ENCODE peak calls at places on chromosomes 1 and 21, in nine cellular contexts. F is cardiac muscle cell, R is spleen, T is transverse colon, G is heart right ventricle, Y is esophagus muscularis mucosa, J is pancreas, C is A549, B is left ventricle myocardium inferior. H is an unnamed sample.

GRCh38 chr1:205042911-205043806 is at the start of gene CNTN2:
- DNase-seq in B (no peak), F (peak), R (no peak), G (no peak), C (no peak), T (no peak), J (no peak), Y (no peak), H (no peak)

GRCh38 chr1:192513697-192514096 is 61.9 kb upstream of the RGS1 start:
- DNase-seq in J (no peak), G (no peak), Y (no peak), F (no peak), R (no peak), T (no peak), C (no peak), B (no peak), H (no peak)

GRCh38 chr1:192986110-192986747 is 72.9 kb downstream of the UCHL5 start:
- DNase-seq in B (no peak), G (no peak), J (no peak), R (no peak), T (no peak), Y (no peak), F (no peak), C (no peak), H (no peak)

GRCh38 chr1:89546082-89546889 is 21.7 kb downstream of the LRRC8B start:
- DNase-seq in C (no peak), T (no peak), Y (no peak), G (no peak), R (no peak), F (no peak), J (no peak), B (no peak), H (no peak)

GRCh38 chr1:205709059-205709398 is 28.7 kb upstream of the SLC45A3 start:
- DNase-seq in T (no peak), B (no peak), F (no peak), G (no peak), C (no peak), J (no peak), Y (no peak), R (no peak), H (no peak)

GRCh38 chr1:114587203-114587991 is 6.0 kb upstream of the BCAS2 start:
- DNase-seq in B (no peak), F (no peak), T (no peak), R (no peak), J (no peak), Y (no peak), C (no peak), G (no peak), H (no peak)

GRCh38 chr1:23530089-23530749 is 814 bp downstream of the E2F2 start:
- DNase-seq in Y (no peak), G (peak), J (no peak), B (no peak), C (no peak), R (no peak), T (peak), F (no peak), H (no peak)

GRCh38 chr1:226063362-226064167 is 1.0 kb downstream of the H3-3A start:
- DNase-seq in Y (no peak), F (peak), J (peak), B (peak), C (peak), R (peak), T (peak), G (peak), H (no peak)

GRCh38 chr21:45794040-45794439 is 150.5 kb downstream of the PCBP3 start:
- DNase-seq in R (no peak), Y (no peak), G (no peak), J (no peak), B (no peak), F (no peak), C (no peak), T (no peak), H (no peak)

GRCh38 chr1:200896571-200897187 is 2.0 kb downstream of the INAVA start:
- DNase-seq in Y (no peak), J (peak), R (peak), B (no peak), C (peak), T (peak), F (no peak), G (no peak), H (no peak)

GRCh38 chr1:43879414-43879813 is 54.2 kb upstream of the ARTN start:
- DNase-seq in Y (no peak), F (no peak), B (no peak), J (no peak), G (no peak), C (no peak), T (no peak), R (no peak), H (no peak)

GRCh38 chr1:12435639-12436344 is 182.2 kb downstream of the DHRS3 start:
- DNase-seq in Y (no peak), R (no peak), C (no peak), J (no peak), G (no peak), B (no peak), F (no peak), T (no peak), H (no peak)

GRCh38 chr1:109490029-109490933 is 3.6 kb upstream of the CYB561D1 start:
- DNase-seq in T (peak), C (peak), J (peak), Y (no peak), B (peak), G (peak), R (peak), F (peak), H (no peak)

GRCh38 chr1:223328566-223328965 is 35.4 kb downstream of the SUSD4 start:
- DNase-seq in Y (no peak), C (no peak), F (no peak), B (no peak), G (no peak), T (no peak), R (no peak), J (no peak), H (no peak)

GRCh38 chr1:237042892-237043576 is 1.1 kb downstream of the RYR2 start:
- DNase-seq in Y (no peak), R (no peak), T (no peak), C (no peak), F (peak), G (peak), J (no peak), B (peak), H (no peak)

GRCh38 chr21:38766987-38767722 is 38.6 kb upstream of the ETS2 start:
- DNase-seq in C (no peak), B (no peak), F (no peak), T (peak), J (peak), G (no peak), R (peak), Y (no peak), H (no peak)
- H3K4me3 ChIP-seq in C (no peak), B (peak), F (no peak), T (no peak), J (peak), G (peak), R (peak), Y (peak), H (no peak)

DNA sequence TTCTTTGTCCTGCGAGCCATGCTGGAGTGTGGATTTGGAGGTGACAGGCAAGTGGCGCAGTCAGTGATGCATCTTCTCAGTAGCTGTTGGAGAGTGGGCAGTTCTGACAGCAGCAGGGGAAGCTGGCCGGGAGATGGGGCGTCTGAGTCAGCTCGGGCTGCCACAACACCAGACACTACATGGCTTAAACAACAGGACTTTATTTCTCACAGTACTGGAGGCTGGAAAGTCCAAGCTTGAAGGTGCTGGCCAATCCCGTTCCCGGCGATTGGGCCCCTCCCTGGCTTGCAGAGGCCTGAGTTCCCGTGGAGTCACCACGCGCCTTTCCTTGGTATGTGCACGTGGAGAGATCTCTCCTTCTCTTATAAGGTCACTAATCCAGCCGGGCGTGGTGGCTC is 16.6 kb downstream of the SLC27A3 start:
- DNase-seq in G (no peak), C (no peak), J (no peak), Y (no peak), F (no peak), T (no peak), B (no peak), R (peak), H (no peak)
- TF ChIP-seq CTCF in G (no peak), C (no peak), J (no peak), Y (no peak), F (no peak), T (no peak), B (no peak), R (no peak), H (no peak)

GRCh38 chr1:244049969-244050834 is 881 bp upstream of the ZBTB18 start:
- DNase-seq in T (peak), C (no peak), F (peak), R (peak), J (peak), G (no peak), Y (no peak), B (no peak), H (no peak)

GRCh38 chr1:244049142-244049968 is 1.7 kb upstream of the ZBTB18 start:
- DNase-seq in G (peak), J (peak), R (peak), Y (no peak), B (peak), F (peak), C (peak), T (peak), H (no peak)

GRCh38 chr1:244052011-244052727 is 1.1 kb downstream of the ZBTB18 start:
- DNase-seq in J (no peak), Y (no peak), R (no peak), C (no peak), G (no peak), B (no peak), T (no peak), F (no peak), H (no peak)

GRCh38 chr1:244052728-244053312 is 1.7 kb downstream of the ZBTB18 start:
- DNase-seq in F (no peak), C (no peak), J (no peak), Y (no peak), R (no peak), G (no peak), T (no peak), B (no peak), H (no peak)

GRCh38 chr1:244050835-244051444 is at the start of gene ZBTB18:
- DNase-seq in J (peak), B (peak), R (no peak), F (no peak), Y (no peak), G (no peak), T (no peak), C (no peak), H (no peak)
- H3K4me3 ChIP-seq in J (peak), B (peak), R (peak), F (peak), Y (peak), G (peak), T (peak), C (peak), H (no peak)

DNA sequence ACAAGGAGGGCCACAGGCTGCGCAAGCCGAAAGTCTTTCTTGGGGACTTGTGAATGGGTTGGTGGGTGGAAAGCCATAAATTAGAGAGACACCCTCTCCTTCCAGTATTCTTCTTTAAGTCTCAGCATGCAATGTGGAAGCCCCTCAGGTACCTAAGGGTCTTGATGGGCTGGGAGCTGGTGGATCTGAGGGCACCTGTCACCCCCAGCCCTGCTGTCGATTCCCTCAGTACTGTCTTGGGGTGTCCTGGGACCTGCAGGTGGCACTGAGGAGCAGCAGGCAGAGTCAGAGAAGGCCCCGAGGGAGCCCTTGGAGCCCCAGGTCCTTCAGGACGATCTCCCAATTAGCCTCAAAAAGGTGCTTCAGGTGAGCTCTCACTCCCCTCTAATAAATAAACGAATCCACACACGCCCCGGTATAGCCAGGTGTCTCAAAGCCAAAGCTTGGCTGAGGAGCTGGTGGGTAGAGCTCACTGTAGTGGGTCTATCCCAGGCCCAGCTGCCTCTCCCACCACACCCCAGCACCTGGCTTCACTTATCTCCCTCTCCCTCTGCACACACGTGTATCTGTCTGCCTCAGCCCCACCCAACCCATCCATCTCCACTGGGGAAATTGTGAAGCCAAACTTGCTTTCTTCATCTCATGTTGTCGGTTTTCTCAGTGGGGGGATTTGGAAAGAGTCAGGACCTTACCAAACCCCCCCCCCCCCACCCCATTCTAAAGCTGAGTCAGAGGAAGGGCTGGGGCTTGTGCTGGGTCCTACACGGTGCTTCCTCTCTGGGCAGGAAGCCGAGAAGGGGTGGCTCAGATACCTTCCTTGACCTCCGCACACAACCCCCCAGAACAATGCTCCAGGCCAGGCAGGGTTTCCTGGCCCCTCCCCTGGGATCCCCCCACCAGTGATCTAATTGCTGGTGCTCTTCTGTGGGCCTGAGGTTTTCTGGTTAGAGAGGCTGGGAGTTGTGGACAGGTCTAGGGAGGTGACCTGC is 1.6 kb downstream of the ADAM15 start:
- DNase-seq in B (peak), R (no peak), T (peak), F (no peak), C (peak), G (peak), Y (no peak), J (no peak), H (no peak)
- TF ChIP-seq CTCF in B (no peak), R (no peak), T (peak), F (peak), C (peak), G (no peak), Y (no peak), J (no peak), H (peak)

DNA sequence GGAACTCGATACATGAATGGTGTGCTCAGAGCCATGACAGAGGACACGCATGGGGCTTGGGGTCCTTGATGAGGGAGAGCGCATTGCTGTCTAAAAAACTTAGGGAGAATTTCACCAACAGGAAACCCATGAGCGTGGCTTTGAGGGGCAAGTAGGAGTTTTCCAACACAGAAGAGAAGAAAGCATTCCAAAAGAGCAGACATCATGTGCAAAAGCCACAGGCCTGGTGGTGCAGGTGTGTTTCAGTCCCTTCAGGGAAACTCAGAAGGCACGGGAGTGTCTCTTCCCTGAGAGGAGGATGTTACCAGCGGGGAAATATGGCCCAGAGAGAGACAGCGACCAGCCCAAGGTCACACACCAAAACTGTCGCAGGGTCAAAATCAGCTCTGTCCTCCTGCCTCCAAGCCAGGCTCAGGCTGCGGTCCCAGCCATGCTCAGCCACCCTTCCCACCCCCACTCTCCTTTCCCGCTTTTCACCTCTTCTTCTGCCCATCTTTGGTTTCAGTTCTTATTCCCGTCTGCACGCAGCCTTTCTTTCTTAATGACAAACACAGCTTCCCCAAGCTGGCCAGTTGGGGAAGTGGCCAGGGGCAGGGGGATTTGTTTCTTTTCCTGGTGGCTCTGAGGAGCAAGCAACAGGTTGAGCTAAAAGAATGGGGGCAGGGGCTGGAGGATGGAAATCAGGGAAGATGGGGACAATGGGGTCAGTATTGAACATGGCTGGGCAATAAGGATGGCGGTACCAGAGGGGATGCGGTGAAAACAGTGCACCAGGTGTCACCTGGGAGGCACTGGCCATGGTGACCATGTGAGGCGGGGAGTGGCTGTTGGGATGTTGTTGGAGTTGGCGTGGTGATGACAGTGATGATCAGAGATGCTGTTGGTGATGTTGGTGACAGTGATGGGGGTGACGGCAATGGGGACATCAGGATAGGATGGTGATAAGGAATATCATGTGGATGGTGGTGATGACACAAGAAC is 10.3 kb downstream of the LAPTM5 start:
- DNase-seq in G (no peak), J (no peak), C (no peak), B (no peak), R (peak), Y (no peak), T (no peak), F (no peak), H (no peak)
- H3K4me3 ChIP-seq in G (no peak), J (no peak), C (no peak), B (no peak), R (no peak), Y (no peak), T (no peak), F (no peak), H (no peak)

GRCh38 chr1:62782197-62782886 is 1.6 kb upstream of the ATG4C start:
- DNase-seq in Y (no peak), J (no peak), C (no peak), B (no peak), T (no peak), F (no peak), G (no peak), R (no peak), H (no peak)

GRCh38 chr1:62778208-62778607 is 5.7 kb upstream of the ATG4C start:
- DNase-seq in R (no peak), T (no peak), B (no peak), J (no peak), Y (no peak), C (no peak), F (peak), G (no peak), H (no peak)

GRCh38 chr1:62784509-62785365 is 805 bp downstream of the ATG4C start:
- DNase-seq in C (peak), B (no peak), R (no peak), F (no peak), Y (no peak), J (no peak), G (no peak), T (no peak), H (no peak)

GRCh38 chr1:62783736-62784508 is at the start of gene ATG4C:
- DNase-seq in C (peak), F (peak), B (peak), T (peak), R (peak), G (peak), J (peak), Y (peak), H (peak)
- TF ChIP-seq CTCF in C (no peak), F (no peak), B (no peak), T (peak), R (peak), G (no peak), J (no peak), Y (no peak), H (no peak)

DNA sequence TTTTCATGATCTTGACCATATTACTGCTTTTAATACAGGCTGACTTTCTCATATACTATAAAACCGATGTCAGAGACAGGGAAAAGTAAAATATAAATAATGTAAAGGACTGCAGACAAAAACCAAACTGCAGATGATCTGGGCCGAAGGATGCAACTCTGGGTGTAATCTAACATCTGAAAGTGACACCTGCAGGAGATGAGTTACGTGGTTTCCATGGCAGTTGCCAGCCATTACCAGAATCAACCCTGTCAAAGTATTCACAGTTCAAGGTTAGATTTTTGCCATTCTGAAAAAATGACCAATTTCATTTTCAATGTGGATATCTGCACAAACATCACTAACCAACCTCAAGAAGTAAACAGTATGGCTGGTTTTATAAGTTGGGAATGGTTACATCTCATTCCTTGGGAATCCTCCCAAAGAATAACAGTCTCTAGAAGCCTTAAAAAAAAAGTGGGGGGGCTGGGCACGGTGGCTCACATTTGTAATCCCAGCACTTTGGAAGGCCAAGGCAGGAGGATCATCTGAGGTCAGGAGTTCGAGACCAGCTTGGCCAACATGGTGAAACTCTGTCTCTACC is 27.7 kb downstream of the DNAJC11 start:
- DNase-seq in J (no peak), T (no peak), F (no peak), Y (no peak), B (no peak), R (no peak), G (no peak), C (no peak), H (no peak)
- H3K4me3 ChIP-seq in J (no peak), T (no peak), F (no peak), Y (no peak), B (no peak), R (no peak), G (no peak), C (no peak), H (no peak)

GRCh38 chr1:105027838-105028471 is 1278.3 kb downstream of the AMY1C start:
- DNase-seq in R (no peak), C (no peak), J (no peak), Y (no peak), B (no peak), G (no peak), T (no peak), F (no peak), H (no peak)
- TF ChIP-seq CTCF in R (no peak), C (no peak), J (no peak), Y (no peak), B (no peak), G (no peak), T (no peak), F (no peak), H (peak)

GRCh38 chr1:247417786-247418185 is 1.8 kb downstream of the NLRP3 start:
- DNase-seq in F (no peak), C (no peak), B (no peak), J (no peak), T (no peak), Y (no peak), R (no peak), G (no peak), H (no peak)
- H3K4me3 ChIP-seq in F (no peak), C (no peak), B (no peak), J (no peak), T (no peak), Y (no peak), R (no peak), G (no peak), H (no peak)

GRCh38 chr1:60387175-60387574 is 313.6 kb upstream of the C1orf87 start:
- DNase-seq in J (no peak), C (no peak), G (no peak), B (no peak), R (no peak), T (no peak), F (no peak), Y (no peak), H (no peak)

GRCh38 chr1:60390593-60391282 is 317.2 kb upstream of the C1orf87 start:
- DNase-seq in F (no peak), J (no peak), B (no peak), G (no peak), Y (no peak), C (no peak), T (no peak), R (no peak), H (no peak)

GRCh38 chr1:60388092-60388987 is 314.8 kb upstream of the C1orf87 start:
- DNase-seq in R (no peak), Y (no peak), C (no peak), T (no peak), J (no peak), G (no peak), B (no peak), F (no peak), H (no peak)

GRCh38 chr1:60386259-60386658 is 312.7 kb upstream of the C1orf87 start:
- DNase-seq in Y (no peak), R (no peak), B (no peak), C (no peak), T (no peak), F (no peak), G (no peak), J (no peak), H (no peak)
- TF ChIP-seq CTCF in Y (no peak), R (no peak), B (no peak), C (no peak), T (no peak), F (no peak), G (no peak), J (no peak), H (no peak)